ENCODE peak calls at places on chromosomes 16 and 17, in four cellular contexts. G is tibial nerve, V is DMS153, R is body of pancreas. E is an unnamed sample.

GRCh38 chr17:67671492-67671891 is 46.2 kb upstream of the NOL11 start:
- DNase-seq in G (no peak), V (peak; percentile 87), R (no peak), E (no peak)

GRCh38 chr16:791131-791530 is 2.7 kb downstream of the CHTF18 start:
- DNase-seq in G (no peak), V (no peak), R (no peak), E (no peak)

GRCh38 chr17:28527859-28528258 is 21.7 kb downstream of the FOXN1 start:
- DNase-seq in G (no peak), V (no peak), R (peak; percentile 65), E (no peak)

GRCh38 chr17:32158870-32159585 is 16.7 kb downstream of the RHOT1 start:
- DNase-seq in G (no peak), V (no peak), R (no peak), E (no peak)

GRCh38 chr16:66541388-66542360 is 8.2 kb downstream of the TK2 start:
- DNase-seq in G (no peak), V (no peak), R (no peak), E (no peak)

GRCh38 chr16:50680907-50681885 is at the start of gene SNX20:
- DNase-seq in G (no peak), V (no peak), R (no peak), E (peak; percentile 58)

GRCh38 chr16:85947511-85948509 is 48.8 kb downstream of the IRF8 start:
- DNase-seq in G (no peak), V (no peak), R (no peak), E (peak; percentile 52)

GRCh38 chr16:25014500-25015147 is 545 bp downstream of the ARHGAP17 start:
- DNase-seq in G (peak; percentile 33), V (peak; percentile 3), R (peak; percentile 54), E (no peak)

GRCh38 chr17:77101521-77102410 is 39.0 kb upstream of the SEC14L1 start:
- DNase-seq in G (no peak), V (no peak), R (no peak), E (no peak)

GRCh38 chr17:19569785-19570496 is 36.3 kb downstream of the SLC47A1 start:
- DNase-seq in G (no peak), V (no peak), R (no peak), E (no peak)

GRCh38 chr16:87723224-87723619 is 42.6 kb downstream of the KLHDC4 start:
- DNase-seq in G (peak; percentile 66), V (peak; percentile 96), R (peak; percentile 58), E (no peak)

GRCh38 chr16:58018803-58019202 is 6.8 kb upstream of the MMP15 start:
- DNase-seq in G (no peak), V (no peak), R (no peak), E (no peak)

GRCh38 chr16:24272379-24272778 is 16.2 kb downstream of the CACNG3 start:
- DNase-seq in G (no peak), V (no peak), R (no peak), E (no peak)

GRCh38 chr17:79089720-79090502 is 15.3 kb downstream of the ENGASE start:
- DNase-seq in G (no peak), V (no peak), R (peak; percentile 33), E (no peak)

GRCh38 chr17:41522301-41523224 is 3.9 kb upstream of the KRT15 start:
- DNase-seq in G (no peak), V (no peak), R (no peak), E (no peak)

GRCh38 chr16:5509794-5510193 is 412.2 kb upstream of the EEF2KMT start:
- DNase-seq in G (no peak), V (peak; percentile 87), R (no peak), E (no peak)

GRCh38 chr16:16033208-16033717 is 83.8 kb downstream of the ABCC1 start:
- DNase-seq in G (no peak), V (no peak), R (no peak), E (no peak)

GRCh38 chr17:67390006-67390645 is 13.0 kb downstream of the PITPNC1 start:
- DNase-seq in G (no peak), V (no peak), R (peak; percentile 26), E (no peak)

GRCh38 chr16:80065565-80065964 is 465.0 kb upstream of the MAF start:
- DNase-seq in G (no peak), V (peak; percentile 87), R (no peak), E (no peak)

GRCh38 chr17:28544402-28545140 is 7.9 kb downstream of the UNC119 start:
- DNase-seq in G (no peak), V (no peak), R (no peak), E (no peak)

GRCh38 chr16:54015147-54015546 is 271.4 kb downstream of the IRX3 start:
- DNase-seq in G (no peak), V (no peak), R (no peak), E (no peak)

GRCh38 chr16:89446136-89446974 is 44.0 kb downstream of the ANKRD11 start:
- DNase-seq in G (no peak), V (no peak), R (no peak), E (peak; percentile 23)

GRCh38 chr17:633133-633532 is 81.5 kb downstream of the VPS53 start:
- DNase-seq in G (no peak), V (no peak), R (no peak), E (no peak)

GRCh38 chr17:47703191-47703591 is 9.2 kb downstream of the TBKBP1 start:
- DNase-seq in G (no peak), V (no peak), R (no peak), E (peak; percentile 53)

GRCh38 chr16:11333696-11334095 is 11.6 kb upstream of the RMI2 start:
- DNase-seq in G (no peak), V (no peak), R (no peak), E (no peak)